ENCODE peak calls at places on chromosome 11, in ten cellular contexts. T is fibroblast of gingiva; Y is M059J; J is nephron progenitor cell; U is T-helper 17 cell; W is NCI-H1105 treated with DMSO at 0.1 percent for 48 hours; Q is sigmoid colon; R is ovary; E is stimulated activated CD4-positive, alpha-beta T cell treated with anti-CD3 and anti-CD28 coated beads, Interleukin-2, amount 100 ng/mL, for 48 hours; X is mucosa of descending colon. V is an unnamed sample.

GRCh38 chr11:12508151-12508740 is 130.9 kb downstream of the PARVA start:
- DNase-seq in T (peak; percentile 78), W (no peak), U (no peak), X (peak; percentile 13), Y (no peak), J (no peak), R (peak; percentile 65), E (no peak), Q (no peak), V (no peak)

GRCh38 chr11:61125310-61125684 is 23.0 kb downstream of the CD5 start:
- DNase-seq in T (no peak), J (no peak), E (no peak), Q (no peak), R (no peak), Y (no peak), X (no peak), U (no peak), W (no peak), V (no peak)

GRCh38 chr11:57638005-57638760 is 11.5 kb downstream of the YPEL4 start:
- DNase-seq in T (peak; percentile 83), U (no peak), W (peak; percentile 89), Q (peak; percentile 92), J (peak; percentile 86), X (peak; percentile 33), E (no peak), Y (peak; percentile 89), R (peak; percentile 85), V (peak; percentile 93)

GRCh38 chr11:77406396-77406795 is 67.5 kb downstream of the PAK1 start:
- DNase-seq in E (no peak), U (no peak), T (no peak), R (no peak), J (no peak), Y (no peak), W (peak; percentile 95), X (no peak), Q (no peak), V (no peak)

GRCh38 chr11:34749666-34750659 is 129.1 kb downstream of the EHF start:
- DNase-seq in T (peak; percentile 96), R (no peak), U (no peak), J (no peak), Q (peak; percentile 72), W (no peak), E (no peak), X (no peak), Y (peak; percentile 88), V (no peak)

GRCh38 chr11:117780456-117780855 is 16.6 kb downstream of the DSCAML1 start:
- DNase-seq in T (no peak), W (no peak), J (no peak), U (no peak), X (no peak), Y (no peak), Q (no peak), E (no peak), R (no peak), V (no peak)

GRCh38 chr11:58061813-58062212 is 31.1 kb downstream of the OR6Q1 start:
- DNase-seq in R (no peak), X (no peak), Y (peak; percentile 90), T (no peak), W (no peak), U (no peak), J (no peak), E (no peak), Q (no peak), V (no peak)

GRCh38 chr11:76670475-76671235 is at the start of gene LRRC32:
- DNase-seq in R (peak; percentile 81), X (peak; percentile 66), Q (peak; percentile 77), U (no peak), J (peak; percentile 73), E (no peak), Y (no peak), T (no peak), W (no peak), V (peak; percentile 38)

GRCh38 chr11:69310351-69310750 is 16.4 kb downstream of the MYEOV start:
- DNase-seq in E (no peak), T (no peak), X (no peak), Y (no peak), U (no peak), R (peak; percentile 11), Q (peak; percentile 33), W (no peak), J (no peak), V (no peak)

GRCh38 chr11:94199367-94200130 is 70.9 kb downstream of the PANX1 start:
- DNase-seq in U (no peak), X (no peak), W (no peak), Y (peak; percentile 21), E (no peak), J (no peak), T (peak; percentile 36), Q (no peak), R (no peak), V (no peak)

GRCh38 chr11:71465054-71465453 is 12.1 kb downstream of the NADSYN1 start:
- DNase-seq in Q (no peak), T (no peak), X (no peak), W (no peak), E (no peak), R (no peak), J (no peak), U (no peak), Y (no peak), V (no peak)

GRCh38 chr11:47204633-47204989 is 10.2 kb upstream of the DDB2 start:
- DNase-seq in E (no peak), J (no peak), X (no peak), U (no peak), T (peak; percentile 79), Y (peak; percentile 58), R (no peak), Q (no peak), W (no peak), V (no peak)

GRCh38 chr11:93481279-93481678 is 61.9 kb downstream of the SMCO4 start:
- DNase-seq in U (no peak), X (peak; percentile 56), W (no peak), Y (no peak), T (no peak), J (no peak), R (no peak), Q (no peak), E (no peak), V (no peak)

GRCh38 chr11:78803995-78804394 is 229.3 kb upstream of the NARS2 start:
- DNase-seq in R (no peak), Q (no peak), T (no peak), Y (no peak), E (no peak), X (no peak), W (no peak), J (no peak), U (no peak), V (no peak)

GRCh38 chr11:21727102-21727501 is 465.8 kb upstream of the ANO5 start:
- DNase-seq in X (no peak), T (no peak), R (no peak), Q (no peak), W (no peak), J (no peak), Y (no peak), E (no peak), U (no peak), V (no peak)